ENCODE peak calls at places on chromosomes 12 and 14, in nine cellular contexts. One of them, this sample, is unnamed. For H3K27me3, the result is how much of the 10 kb centered on the place peaks cover.

GRCh38 chr14:90626550-90626949 is 189.7 kb downstream of the TTC7B start:
- DNase-seq in H9: no peak
- DNase-seq in SK-N-SH: no peak
- DNase-seq in neuronal stem cell: no peak
- DNase-seq in pancreas: no peak
- DNase-seq in prostate gland: peak
- DNase-seq in tibial artery: no peak
- DNase-seq in body of pancreas: no peak
- DNase-seq in CD8-positive, alpha-beta T cell: no peak
- DNase-seq in this sample: no peak

GRCh38 chr14:81220488-81220766 is 332 bp downstream of the GTF2A1 start:
- DNase-seq in body of pancreas: no peak
- DNase-seq in tibial artery: no peak
- DNase-seq in H9: no peak
- DNase-seq in neuronal stem cell: no peak
- DNase-seq in prostate gland: no peak
- DNase-seq in CD8-positive, alpha-beta T cell: no peak
- DNase-seq in pancreas: no peak
- DNase-seq in SK-N-SH: no peak
- DNase-seq in this sample: no peak

GRCh38 chr12:113996026-113996425 is 29.9 kb upstream of the RBM19 start:
- DNase-seq in body of pancreas: no peak
- DNase-seq in pancreas: no peak
- DNase-seq in tibial artery: no peak
- DNase-seq in SK-N-SH: no peak
- DNase-seq in neuronal stem cell: no peak
- DNase-seq in H9: peak
- DNase-seq in CD8-positive, alpha-beta T cell: no peak
- DNase-seq in prostate gland: no peak
- DNase-seq in this sample: no peak

GRCh38 chr14:68979722-68980552 is 835 bp upstream of the ACTN1 start:
- DNase-seq in pancreas: peak
- DNase-seq in CD8-positive, alpha-beta T cell: no peak
- DNase-seq in SK-N-SH: no peak
- DNase-seq in body of pancreas: peak
- DNase-seq in H9: peak
- DNase-seq in prostate gland: peak
- DNase-seq in tibial artery: peak
- DNase-seq in neuronal stem cell: peak
- DNase-seq in this sample: no peak

GRCh38 chr12:130709151-130710000 is 6.7 kb downstream of the RIMBP2 start:
- DNase-seq in body of pancreas: no peak
- DNase-seq in SK-N-SH: no peak
- DNase-seq in pancreas: no peak
- DNase-seq in CD8-positive, alpha-beta T cell: no peak
- DNase-seq in H9: peak
- DNase-seq in neuronal stem cell: no peak
- DNase-seq in tibial artery: peak
- DNase-seq in prostate gland: no peak
- DNase-seq in this sample: no peak

GRCh38 chr14:78836777-78837176 is 666.6 kb downstream of the NRXN3 start:
- DNase-seq in body of pancreas: peak
- DNase-seq in neuronal stem cell: peak
- DNase-seq in H9: peak
- DNase-seq in tibial artery: no peak
- DNase-seq in prostate gland: peak
- DNase-seq in CD8-positive, alpha-beta T cell: no peak
- DNase-seq in pancreas: peak
- DNase-seq in SK-N-SH: peak
- DNase-seq in this sample: peak

GRCh38 chr14:94823556-94824341 is 53.8 kb upstream of the GSC start:
- DNase-seq in CD8-positive, alpha-beta T cell: no peak
- DNase-seq in tibial artery: no peak
- DNase-seq in neuronal stem cell: no peak
- DNase-seq in SK-N-SH: no peak
- DNase-seq in pancreas: no peak
- DNase-seq in prostate gland: no peak
- DNase-seq in H9: peak
- DNase-seq in body of pancreas: no peak
- DNase-seq in this sample: no peak

GRCh38 chr12:41514050-41514449 is 325.9 kb downstream of the PDZRN4 start:
- DNase-seq in pancreas: no peak
- DNase-seq in H9: no peak
- DNase-seq in prostate gland: no peak
- DNase-seq in neuronal stem cell: no peak
- DNase-seq in CD8-positive, alpha-beta T cell: no peak
- DNase-seq in body of pancreas: no peak
- DNase-seq in SK-N-SH: no peak
- DNase-seq in tibial artery: no peak
- DNase-seq in this sample: no peak

GRCh38 chr14:99691111-99691885 is 7.2 kb downstream of the CYP46A1 start:
- DNase-seq in H9: no peak
- DNase-seq in CD8-positive, alpha-beta T cell: no peak
- DNase-seq in neuronal stem cell: no peak
- DNase-seq in SK-N-SH: no peak
- DNase-seq in body of pancreas: no peak
- DNase-seq in tibial artery: no peak
- DNase-seq in pancreas: no peak
- DNase-seq in prostate gland: no peak
- DNase-seq in this sample: no peak

GRCh38 chr12:47361389-47362031 is 281.8 kb upstream of the AMIGO2 start:
- DNase-seq in CD8-positive, alpha-beta T cell: peak
- DNase-seq in pancreas: no peak
- DNase-seq in H9: peak
- DNase-seq in SK-N-SH: no peak
- DNase-seq in tibial artery: no peak
- DNase-seq in body of pancreas: no peak
- DNase-seq in prostate gland: no peak
- DNase-seq in neuronal stem cell: no peak
- DNase-seq in this sample: no peak

GRCh38 chr12:15534322-15534721 is 212.0 kb downstream of the PTPRO start:
- DNase-seq in tibial artery: no peak
- DNase-seq in CD8-positive, alpha-beta T cell: no peak
- DNase-seq in pancreas: no peak
- DNase-seq in SK-N-SH: no peak
- DNase-seq in body of pancreas: no peak
- DNase-seq in prostate gland: no peak
- DNase-seq in H9: no peak
- DNase-seq in neuronal stem cell: no peak
- DNase-seq in this sample: no peak

GRCh38 chr12:12349711-12350665 is at the start of gene MANSC1:
- DNase-seq in tibial artery: peak
- DNase-seq in pancreas: peak
- DNase-seq in prostate gland: peak
- DNase-seq in body of pancreas: peak
- DNase-seq in H9: peak
- DNase-seq in neuronal stem cell: peak
- DNase-seq in CD8-positive, alpha-beta T cell: peak
- DNase-seq in SK-N-SH: peak
- DNase-seq in this sample: peak

GRCh38 chr12:89160716-89161123 is 191.6 kb downstream of the DUSP6 start:
- DNase-seq in tibial artery: peak
- DNase-seq in SK-N-SH: peak
- DNase-seq in H9: no peak
- DNase-seq in body of pancreas: peak
- DNase-seq in prostate gland: no peak
- DNase-seq in pancreas: no peak
- DNase-seq in neuronal stem cell: no peak
- DNase-seq in CD8-positive, alpha-beta T cell: no peak
- DNase-seq in this sample: peak

GRCh38 chr12:26831959-26832816 is 806 bp downstream of the ITPR2 start:
- DNase-seq in prostate gland: peak
- DNase-seq in tibial artery: peak
- DNase-seq in SK-N-SH: peak
- DNase-seq in H9: peak
- DNase-seq in neuronal stem cell: peak
- DNase-seq in CD8-positive, alpha-beta T cell: peak
- DNase-seq in pancreas: peak
- DNase-seq in body of pancreas: peak
- DNase-seq in this sample: peak

GRCh38 chr14:89681086-89682018 is 264.3 kb upstream of the FOXN3 start:
- DNase-seq in H9: no peak
- DNase-seq in prostate gland: no peak
- DNase-seq in pancreas: no peak
- DNase-seq in CD8-positive, alpha-beta T cell: peak
- DNase-seq in SK-N-SH: no peak
- DNase-seq in neuronal stem cell: no peak
- DNase-seq in tibial artery: no peak
- DNase-seq in body of pancreas: no peak
- DNase-seq in this sample: no peak

GRCh38 chr14:100531152-100531551 is 56.1 kb downstream of the BEGAIN start:
- DNase-seq in H9: no peak
- DNase-seq in prostate gland: no peak
- DNase-seq in neuronal stem cell: no peak
- DNase-seq in SK-N-SH: no peak
- DNase-seq in pancreas: peak
- DNase-seq in body of pancreas: no peak
- DNase-seq in CD8-positive, alpha-beta T cell: no peak
- DNase-seq in tibial artery: peak
- DNase-seq in this sample: no peak

GRCh38 chr14:54706768-54707167 is 139.8 kb downstream of the SAMD4A start:
- DNase-seq in tibial artery: no peak
- DNase-seq in SK-N-SH: no peak
- DNase-seq in H9: no peak
- DNase-seq in CD8-positive, alpha-beta T cell: no peak
- DNase-seq in pancreas: no peak
- DNase-seq in body of pancreas: no peak
- DNase-seq in neuronal stem cell: no peak
- DNase-seq in prostate gland: no peak
- DNase-seq in this sample: no peak

GRCh38 chr14:74314576-74314975 is 11.8 kb upstream of the ABCD4 start:
- DNase-seq in neuronal stem cell: no peak
- DNase-seq in prostate gland: no peak
- DNase-seq in SK-N-SH: no peak
- DNase-seq in body of pancreas: no peak
- DNase-seq in H9: no peak
- DNase-seq in CD8-positive, alpha-beta T cell: no peak
- DNase-seq in pancreas: no peak
- DNase-seq in tibial artery: no peak
- DNase-seq in this sample: no peak

GRCh38 chr14:101627913-101628257 is 66.6 kb downstream of the DIO3 start:
- DNase-seq in pancreas: no peak
- DNase-seq in H9: no peak
- DNase-seq in CD8-positive, alpha-beta T cell: no peak
- DNase-seq in SK-N-SH: peak
- DNase-seq in prostate gland: no peak
- DNase-seq in neuronal stem cell: no peak
- DNase-seq in body of pancreas: no peak
- DNase-seq in tibial artery: no peak
- DNase-seq in this sample: no peak
- H3K27me3 ChIP-seq in pancreas: under half
- H3K27me3 ChIP-seq in H9: under half
- H3K27me3 ChIP-seq in CD8-positive, alpha-beta T cell: under half
- H3K27me3 ChIP-seq in SK-N-SH: under half
- H3K27me3 ChIP-seq in prostate gland: under half
- H3K27me3 ChIP-seq in neuronal stem cell: under half
- H3K27me3 ChIP-seq in body of pancreas: under half
- H3K27me3 ChIP-seq in tibial artery: under half
- H3K27me3 ChIP-seq in this sample: under half

GRCh38 chr14:36579573-36580140 is 2.8 kb downstream of the NKX2-8 start:
- DNase-seq in body of pancreas: no peak
- DNase-seq in neuronal stem cell: no peak
- DNase-seq in prostate gland: no peak
- DNase-seq in CD8-positive, alpha-beta T cell: no peak
- DNase-seq in pancreas: no peak
- DNase-seq in SK-N-SH: peak
- DNase-seq in H9: peak
- DNase-seq in tibial artery: no peak
- DNase-seq in this sample: no peak
- H3K27me3 ChIP-seq in body of pancreas: under half
- H3K27me3 ChIP-seq in neuronal stem cell: half or more
- H3K27me3 ChIP-seq in prostate gland: under half
- H3K27me3 ChIP-seq in CD8-positive, alpha-beta T cell: under half
- H3K27me3 ChIP-seq in pancreas: under half
- H3K27me3 ChIP-seq in SK-N-SH: half or more
- H3K27me3 ChIP-seq in H9: half or more
- H3K27me3 ChIP-seq in tibial artery: under half
- H3K27me3 ChIP-seq in this sample: under half

DNA sequence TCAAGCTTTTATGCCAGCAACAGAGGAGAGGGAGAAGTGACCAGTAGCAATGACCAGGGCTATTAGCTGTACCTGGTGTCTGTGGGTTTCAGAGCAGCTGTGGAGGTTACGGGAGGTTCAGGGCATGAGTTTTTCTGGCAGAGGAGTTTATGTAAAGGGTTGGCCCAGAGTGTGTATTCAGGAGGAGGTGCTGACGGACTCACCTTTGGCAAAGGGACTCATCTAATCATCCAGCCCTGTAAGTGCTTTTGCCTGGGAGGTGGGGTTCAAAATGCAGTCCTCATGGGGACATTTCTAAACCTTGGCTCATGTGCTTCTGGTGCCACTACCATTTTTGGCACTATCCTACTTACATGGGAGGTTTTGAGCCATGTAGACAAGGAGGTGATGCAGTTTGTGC is 95.3 kb downstream of the DAD1 start:
- DNase-seq in neuronal stem cell: no peak
- DNase-seq in CD8-positive, alpha-beta T cell: no peak
- DNase-seq in body of pancreas: no peak
- DNase-seq in tibial artery: no peak
- DNase-seq in H9: no peak
- DNase-seq in SK-N-SH: no peak
- DNase-seq in pancreas: no peak
- DNase-seq in prostate gland: no peak
- DNase-seq in this sample: no peak
- H3K27me3 ChIP-seq in neuronal stem cell: under half
- H3K27me3 ChIP-seq in CD8-positive, alpha-beta T cell: under half
- H3K27me3 ChIP-seq in body of pancreas: under half
- H3K27me3 ChIP-seq in tibial artery: under half
- H3K27me3 ChIP-seq in H9: under half
- H3K27me3 ChIP-seq in SK-N-SH: under half
- H3K27me3 ChIP-seq in pancreas: under half
- H3K27me3 ChIP-seq in prostate gland: under half
- H3K27me3 ChIP-seq in this sample: under half

GRCh38 chr14:103292426-103293374 is 41.3 kb upstream of the EIF5 start:
- DNase-seq in CD8-positive, alpha-beta T cell: peak
- DNase-seq in neuronal stem cell: peak
- DNase-seq in SK-N-SH: peak
- DNase-seq in H9: peak
- DNase-seq in body of pancreas: peak
- DNase-seq in prostate gland: peak
- DNase-seq in tibial artery: peak
- DNase-seq in pancreas: peak
- DNase-seq in this sample: peak

GRCh38 chr14:103288076-103288766 is 45.8 kb upstream of the EIF5 start:
- DNase-seq in pancreas: no peak
- DNase-seq in body of pancreas: no peak
- DNase-seq in H9: no peak
- DNase-seq in CD8-positive, alpha-beta T cell: no peak
- DNase-seq in tibial artery: no peak
- DNase-seq in prostate gland: no peak
- DNase-seq in neuronal stem cell: no peak
- DNase-seq in SK-N-SH: peak
- DNase-seq in this sample: no peak

GRCh38 chr14:103290961-103291360 is 43.1 kb upstream of the EIF5 start:
- DNase-seq in prostate gland: no peak
- DNase-seq in SK-N-SH: no peak
- DNase-seq in CD8-positive, alpha-beta T cell: no peak
- DNase-seq in neuronal stem cell: no peak
- DNase-seq in body of pancreas: no peak
- DNase-seq in tibial artery: no peak
- DNase-seq in H9: no peak
- DNase-seq in pancreas: no peak
- DNase-seq in this sample: no peak

GRCh38 chr14:103290494-103290893 is 43.5 kb upstream of the EIF5 start:
- DNase-seq in pancreas: no peak
- DNase-seq in CD8-positive, alpha-beta T cell: no peak
- DNase-seq in body of pancreas: no peak
- DNase-seq in SK-N-SH: no peak
- DNase-seq in prostate gland: no peak
- DNase-seq in neuronal stem cell: no peak
- DNase-seq in H9: no peak
- DNase-seq in tibial artery: no peak
- DNase-seq in this sample: no peak

GRCh38 chr14:103290056-103290455 is 44.0 kb upstream of the EIF5 start:
- DNase-seq in body of pancreas: no peak
- DNase-seq in pancreas: no peak
- DNase-seq in CD8-positive, alpha-beta T cell: no peak
- DNase-seq in SK-N-SH: no peak
- DNase-seq in H9: no peak
- DNase-seq in tibial artery: no peak
- DNase-seq in prostate gland: no peak
- DNase-seq in neuronal stem cell: no peak
- DNase-seq in this sample: no peak
- H3K27me3 ChIP-seq in body of pancreas: under half
- H3K27me3 ChIP-seq in pancreas: under half
- H3K27me3 ChIP-seq in CD8-positive, alpha-beta T cell: under half
- H3K27me3 ChIP-seq in SK-N-SH: under half
- H3K27me3 ChIP-seq in H9: under half
- H3K27me3 ChIP-seq in tibial artery: under half
- H3K27me3 ChIP-seq in prostate gland: under half
- H3K27me3 ChIP-seq in neuronal stem cell: under half
- H3K27me3 ChIP-seq in this sample: under half